ENCODE peak calls at places on chromosomes 12 and 14, in six cellular contexts. X, B, C, N, E and Z are unnamed samples.

GRCh38 chr12:130873825-130874224 is 2.0 kb downstream of the RAN start:
- DNase-seq in C (no peak), E (no peak), N (no peak), X (no peak), B (no peak), Z (no peak)

GRCh38 chr12:59834659-59835474 is 239.0 kb downstream of the SLC16A7 start:
- DNase-seq in E (no peak), C (no peak), N (no peak), B (no peak), X (no peak), Z (no peak)

GRCh38 chr14:22190411-22191191 is 398.4 kb downstream of the DAD1 start:
- DNase-seq in E (no peak), C (no peak), N (no peak), B (no peak), X (no peak), Z (no peak)

GRCh38 chr12:112664569-112664968 is 127.0 kb upstream of the RPH3A start:
- DNase-seq in B (no peak), E (no peak), X (no peak), N (no peak), C (no peak), Z (no peak)

GRCh38 chr12:96334502-96334901 is 65.7 kb downstream of the CDK17 start:
- DNase-seq in B (no peak), X (no peak), C (no peak), E (no peak), N (no peak), Z (no peak)

GRCh38 chr12:30994274-30994673 is 67.7 kb downstream of the TSPAN11 start:
- DNase-seq in N (no peak), B (no peak), X (no peak), C (no peak), E (no peak), Z (no peak)

GRCh38 chr12:123478762-123479161 is 20.8 kb downstream of the SNRNP35 start:
- DNase-seq in E (peak; percentile 72), X (no peak), C (no peak), N (no peak), B (no peak), Z (no peak)

GRCh38 chr12:131092911-131093901 is 139.5 kb downstream of the ADGRD1 start:
- DNase-seq in C (no peak), B (peak; percentile 44), E (no peak), N (peak; percentile 51), X (no peak), Z (peak; percentile 85)

GRCh38 chr14:102183922-102184677 is 44.4 kb downstream of the WDR20 start:
- DNase-seq in C (no peak), N (no peak), B (no peak), X (no peak), E (no peak), Z (no peak)

GRCh38 chr12:61891632-61892031 is 368.6 kb upstream of the USP15 start:
- DNase-seq in C (no peak), N (no peak), X (no peak), B (no peak), E (no peak), Z (no peak)

GRCh38 chr12:43281563-43281962 is 270.4 kb downstream of the ADAMTS20 start:
- DNase-seq in X (no peak), E (no peak), B (no peak), N (no peak), C (no peak), Z (no peak)

GRCh38 chr14:95774265-95775160 is 60.6 kb upstream of the TCL1A start:
- DNase-seq in X (peak; percentile 3), C (peak; percentile 47), E (no peak), B (no peak), N (no peak), Z (peak; percentile 78)

GRCh38 chr12:29781705-29782266 is 2.0 kb downstream of the TMTC1 start:
- DNase-seq in B (no peak), C (no peak), X (no peak), N (no peak), E (no peak), Z (no peak)

GRCh38 chr12:29781176-29781575 is 2.6 kb downstream of the TMTC1 start:
- DNase-seq in N (no peak), X (no peak), C (no peak), E (no peak), B (no peak), Z (no peak)

GRCh38 chr12:29783773-29784666 is at the start of gene TMTC1:
- DNase-seq in X (no peak), C (peak; percentile 48), N (peak; percentile 76), E (peak; percentile 11), B (peak; percentile 64), Z (peak; percentile 55)

GRCh38 chr12:29782285-29782820 is 1.4 kb downstream of the TMTC1 start:
- DNase-seq in E (no peak), B (no peak), N (no peak), C (no peak), X (peak; percentile 37), Z (peak; percentile 53)

DNA sequence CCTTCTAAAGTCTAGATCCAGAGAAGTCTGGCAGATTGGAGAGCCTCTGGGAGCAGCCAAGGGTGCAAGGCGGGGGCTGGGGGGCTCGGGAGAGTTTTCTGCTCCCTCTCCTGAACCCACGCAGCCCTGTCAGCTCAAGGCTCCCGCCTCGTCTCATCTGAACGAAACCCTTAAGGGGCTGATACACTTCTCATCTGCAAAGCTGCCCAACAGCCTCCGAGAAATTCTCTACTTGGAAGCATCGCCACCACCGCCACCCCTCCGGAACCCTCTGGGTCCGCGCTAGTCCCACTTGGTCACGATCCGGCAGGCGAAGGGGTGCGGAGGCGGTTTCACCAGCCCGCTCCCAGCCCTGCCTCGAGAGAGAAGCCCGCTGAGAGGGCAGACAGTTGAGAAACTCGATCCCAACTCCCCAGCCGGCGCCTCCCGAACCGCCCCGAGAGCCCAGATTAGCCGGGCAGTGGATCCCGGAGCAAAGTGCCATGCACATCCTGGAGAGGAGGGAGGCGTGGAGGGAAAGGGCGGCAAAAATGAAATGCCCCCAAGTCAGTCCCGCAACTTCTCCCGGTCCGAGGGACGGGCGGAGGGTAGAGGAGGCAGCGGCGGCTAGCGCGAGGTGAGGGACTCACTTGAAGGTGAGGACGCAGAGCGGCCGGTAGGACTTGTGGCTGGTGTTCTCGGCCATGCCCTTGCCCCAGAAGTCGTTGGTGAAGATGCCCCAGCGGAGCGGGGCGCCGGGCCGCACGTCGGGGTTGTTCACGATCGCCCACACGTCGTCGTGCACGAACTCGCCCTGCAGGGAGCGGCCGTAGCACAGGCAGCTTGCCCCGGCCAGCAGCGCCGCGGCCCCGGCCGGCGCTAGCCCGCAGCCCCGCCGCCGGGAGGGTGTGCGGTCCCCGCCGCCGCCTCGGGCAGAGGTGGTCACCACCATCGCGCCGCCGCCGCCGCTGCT is 645 bp downstream of the TMTC1 start:
- DNase-seq in N (peak; percentile 72), X (no peak), B (peak; percentile 53), C (peak; percentile 18), E (no peak), Z (peak; percentile 14)
- TF ChIP-seq CTCF in N (no peak), X (no peak), B (no peak), C (no peak), E (no peak), Z (no peak)

GRCh38 chr12:53048033-53048779 is 1.7 kb upstream of the TNS2 start:
- DNase-seq in B (peak; percentile 80), E (no peak), X (no peak), N (peak; percentile 89), C (peak; percentile 74), Z (no peak)
- TF ChIP-seq CTCF in B (peak; percentile 16), E (peak; percentile 33), X (no peak), N (peak; percentile 29), C (no peak), Z (no peak)

DNA sequence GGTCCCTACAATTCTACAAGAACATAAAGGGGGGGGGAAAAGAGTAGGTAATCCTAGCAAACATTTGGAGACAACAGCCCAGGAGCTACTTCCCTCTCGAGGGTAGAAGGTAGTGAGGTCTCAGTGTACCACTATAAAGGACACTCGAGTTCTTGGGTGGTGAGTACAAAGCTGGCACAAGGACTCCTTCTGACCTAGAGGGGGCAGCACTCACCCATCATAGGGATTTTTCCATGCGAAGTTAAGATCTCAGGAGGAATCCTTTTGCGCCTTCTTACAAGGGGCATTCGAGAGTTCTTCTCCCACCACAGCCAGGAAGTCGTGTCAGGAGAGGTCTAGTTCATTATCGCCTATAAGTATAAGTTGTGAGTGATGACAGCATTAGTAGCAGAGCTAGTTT is 200.2 kb upstream of the RBM19 start:
- DNase-seq in X (peak; percentile 28), B (no peak), N (no peak), C (no peak), E (no peak), Z (peak; percentile 12)
- TF ChIP-seq CTCF in X (peak; percentile 66), B (peak; percentile 54), N (peak; percentile 61), C (peak; percentile 15), E (peak; percentile 71), Z (peak; percentile 39)

GRCh38 chr12:6195665-6196535 is 4.3 kb upstream of the CD9 start:
- DNase-seq in C (peak; percentile 96), X (peak; percentile 54), E (peak; percentile 71), B (peak; percentile 83), N (peak; percentile 85), Z (peak; percentile 92)

GRCh38 chr12:6198556-6198955 is 1.6 kb upstream of the CD9 start:
- DNase-seq in N (no peak), C (peak; percentile 40), B (no peak), E (no peak), X (no peak), Z (no peak)

GRCh38 chr12:6197996-6198395 is 2.2 kb upstream of the CD9 start:
- DNase-seq in N (no peak), C (no peak), E (no peak), X (no peak), B (no peak), Z (no peak)

GRCh38 chr12:6192604-6193380 is 7.4 kb upstream of the CD9 start:
- DNase-seq in X (no peak), B (no peak), E (no peak), N (no peak), C (no peak), Z (no peak)

DNA sequence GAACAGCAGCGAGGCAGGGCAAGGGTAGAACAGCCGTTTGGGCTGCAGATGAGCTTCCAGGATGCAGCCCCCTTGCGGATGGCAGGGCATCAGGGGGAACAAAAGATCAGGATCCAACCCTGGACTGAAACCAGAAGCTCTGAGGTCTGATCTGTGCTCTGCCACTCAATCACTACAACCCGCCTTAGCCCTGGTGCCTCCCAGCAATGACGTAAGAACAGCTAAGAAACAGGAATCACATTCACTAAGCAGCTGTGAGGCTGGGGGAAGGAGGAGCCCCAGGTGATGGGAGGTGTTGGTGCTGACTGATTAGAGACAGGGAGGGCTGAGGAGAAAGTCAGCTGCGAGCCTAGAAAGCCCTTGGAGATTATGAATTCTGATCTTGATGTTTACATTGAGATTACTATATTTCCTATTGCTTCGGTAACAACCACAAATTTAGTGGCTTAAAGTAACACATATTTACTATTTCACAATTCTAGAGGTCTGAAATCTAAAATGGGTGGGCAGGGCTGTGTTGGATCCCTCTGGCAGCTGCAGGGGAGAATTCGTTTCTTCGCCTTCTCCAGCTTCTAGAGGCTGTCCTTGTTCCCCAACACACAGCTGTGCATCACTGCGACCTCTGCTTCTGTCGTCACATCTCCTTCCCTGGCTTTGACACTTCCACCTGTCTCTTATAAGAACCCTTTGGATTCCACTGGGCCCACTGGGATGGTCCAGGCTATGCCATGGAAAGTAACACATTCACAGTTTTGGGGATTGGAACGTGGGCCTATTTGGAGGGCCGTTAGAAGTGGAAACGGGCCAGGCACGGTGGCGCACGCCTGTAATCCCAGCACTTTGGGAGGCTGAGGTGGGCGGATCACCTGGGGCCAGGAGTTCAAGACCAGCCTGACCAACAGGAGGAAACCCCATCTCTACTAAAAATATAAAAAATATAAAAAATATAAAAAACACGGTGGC is 6.1 kb upstream of the CD9 start:
- DNase-seq in B (peak; percentile 59), E (no peak), X (no peak), N (no peak), C (no peak), Z (no peak)
- TF ChIP-seq CTCF in B (no peak), E (no peak), X (no peak), N (no peak), C (no peak), Z (no peak)